ENCODE peak calls at places on chromosomes 6 and 20, in eight cellular contexts. B is GM12891, L is stomach, K is HCT116, N is breast epithelium, T is endothelial cell of umbilical vein, U is SK-N-MC, P is SK-N-SH. D is an unnamed sample.

GRCh38 chr6:392441-393390 is 1.2 kb downstream of the IRF4 start:
- DNase-seq in B (no peak), L (no peak), K (no peak), N (no peak), T (no peak), U (no peak), P (no peak), D (peak; percentile 48)

GRCh38 chr6:106773956-106774629 is 144.7 kb downstream of the QRSL1 start:
- DNase-seq in B (no peak), L (no peak), K (no peak), N (no peak), T (no peak), U (no peak), P (peak; percentile 50), D (no peak)

GRCh38 chr20:57620274-57620990 is at the start of gene ZBP1:
- DNase-seq in B (peak; percentile 76), L (peak; percentile 65), K (no peak), N (no peak), T (no peak), U (no peak), P (no peak), D (no peak)

GRCh38 chr6:37731888-37732287 is 34.2 kb upstream of the MDGA1 start:
- DNase-seq in B (peak; percentile 67), L (peak; percentile 68), K (no peak), N (no peak), T (no peak), U (no peak), P (no peak), D (no peak)

GRCh38 chr6:27280064-27280539 is 32.0 kb downstream of the POM121L2 start:
- DNase-seq in B (peak; percentile 20), L (no peak), K (peak; percentile 45), N (no peak), T (peak; percentile 39), U (no peak), P (peak; percentile 31), D (peak; percentile 82)

GRCh38 chr6:135146160-135146920 is 34.8 kb upstream of the MYB start:
- DNase-seq in B (no peak), L (no peak), K (no peak), N (no peak), T (no peak), U (no peak), P (no peak), D (peak; percentile 40)

GRCh38 chr6:145508107-145508506 is 227.2 kb downstream of the EPM2A start:
- DNase-seq in B (no peak), L (no peak), K (no peak), N (no peak), T (peak; percentile 11), U (no peak), P (no peak), D (peak; percentile 75)

GRCh38 chr6:4220619-4221018 is 85.2 kb upstream of the ECI2 start:
- DNase-seq in B (no peak), L (no peak), K (no peak), N (no peak), T (no peak), U (no peak), P (no peak), D (no peak)

GRCh38 chr6:46538800-46539199 is 47.6 kb upstream of the RCAN2 start:
- DNase-seq in B (no peak), L (no peak), K (no peak), N (no peak), T (no peak), U (no peak), P (no peak), D (no peak)
- TF ChIP-seq POLR2AphosphoS5 in B (no peak), L (no peak), K (no peak), N (no peak), T (no peak), U (no peak), P (no peak), D (no peak)

GRCh38 chr20:16054917-16055316 is 518.3 kb downstream of the KIF16B start:
- DNase-seq in B (no peak), L (no peak), K (no peak), N (no peak), T (no peak), U (no peak), P (no peak), D (no peak)
- TF ChIP-seq POLR2AphosphoS5 in B (no peak), L (no peak), K (no peak), N (no peak), T (no peak), U (no peak), P (no peak), D (no peak)

GRCh38 chr6:150499882-150500312 is 99.8 kb upstream of the PLEKHG1 start:
- DNase-seq in B (no peak), L (no peak), K (no peak), N (no peak), T (no peak), U (no peak), P (no peak), D (no peak)
- TF ChIP-seq POLR2AphosphoS5 in B (no peak), L (no peak), K (no peak), N (no peak), T (no peak), U (no peak), P (no peak), D (no peak)

DNA sequence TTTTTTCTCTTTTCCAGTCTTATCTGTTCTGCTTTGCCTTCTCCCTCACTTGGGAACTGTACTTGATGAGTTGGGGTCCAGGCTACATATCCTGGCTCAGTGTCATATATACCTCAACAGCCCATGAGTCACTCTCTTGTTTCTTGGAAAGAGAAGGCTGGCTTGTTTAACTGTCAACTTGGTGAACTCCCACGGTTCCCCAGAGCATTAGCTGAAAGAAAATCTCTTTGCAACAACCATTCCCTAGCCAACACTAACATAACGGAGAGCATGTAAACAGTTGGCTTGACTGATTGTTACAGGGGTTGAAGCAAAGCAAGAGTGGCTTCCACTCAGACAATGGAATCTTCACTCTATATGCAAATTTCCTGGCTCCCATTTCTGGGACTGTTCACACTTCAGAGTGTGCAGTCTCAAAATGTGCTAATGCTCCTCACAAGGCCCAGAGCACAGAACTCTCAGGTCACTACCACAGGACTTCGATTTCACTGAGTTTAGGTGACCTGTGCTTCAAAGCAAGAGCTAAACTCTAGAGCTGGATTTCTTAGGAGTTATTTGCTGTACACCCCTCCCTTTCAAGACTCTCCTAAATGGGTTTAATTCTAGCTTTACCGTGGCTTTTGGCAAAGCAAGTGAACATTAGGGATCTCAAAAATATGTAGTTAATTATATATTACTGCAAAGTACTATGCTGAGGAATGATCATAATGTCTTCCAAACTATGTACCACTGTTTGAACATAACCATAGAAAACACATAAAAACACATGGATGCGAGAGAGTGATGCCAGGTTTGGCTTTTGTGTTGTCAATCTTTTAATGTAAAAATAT is 609.8 kb downstream of the RFPL4B start:
- DNase-seq in B (no peak), L (no peak), K (no peak), N (no peak), T (peak; percentile 90), U (no peak), P (peak; percentile 3), D (no peak)
- TF ChIP-seq POLR2AphosphoS5 in B (no peak), L (no peak), K (no peak), N (no peak), T (no peak), U (no peak), P (peak; percentile 86), D (no peak)

D was measured in GM23338.